ENCODE peak calls at places on chromosomes 4 and X, in six cellular contexts. O, R, J, F, E and Z are unnamed samples.

GRCh38 chr4:87406462-87406861 is 15.5 kb upstream of the HSD17B11 start:
- DNase-seq in O (no peak), R (no peak), J (no peak), F (no peak), E (no peak), Z (no peak)

GRCh38 chr4:23305026-23305425 is 584.8 kb downstream of the PPARGC1A start:
- DNase-seq in O (no peak), R (no peak), J (no peak), F (no peak), E (no peak), Z (peak)

GRCh38 chr4:10694151-10694825 is 9.7 kb upstream of the CLNK start:
- DNase-seq in O (no peak), R (peak), J (no peak), F (no peak), E (no peak), Z (peak)

GRCh38 chr4:10093801-10094552 is 22.6 kb downstream of the WDR1 start:
- DNase-seq in O (no peak), R (peak), J (no peak), F (no peak), E (no peak), Z (peak)

GRCh38 chr4:23934915-23935314 is 45.1 kb upstream of the PPARGC1A start:
- DNase-seq in O (no peak), R (peak), J (no peak), F (peak), E (no peak), Z (peak)

GRCh38 chr4:69088473-69088872 is 7.8 kb upstream of the UGT2B7 start:
- DNase-seq in O (no peak), R (no peak), J (no peak), F (no peak), E (no peak), Z (no peak)

GRCh38 chrX:44878780-44879179 is 5.8 kb downstream of the KDM6A start:
- DNase-seq in O (no peak), R (no peak), J (no peak), F (no peak), E (no peak), Z (no peak)

GRCh38 chr4:78332974-78333373 is 218.6 kb upstream of the ANXA3 start:
- DNase-seq in O (no peak), R (no peak), J (no peak), F (no peak), E (no peak), Z (no peak)

GRCh38 chr4:87037921-87038320 is 103.1 kb downstream of the AFF1 start:
- DNase-seq in O (no peak), R (no peak), J (no peak), F (no peak), E (no peak), Z (no peak)

GRCh38 chrX:23902419-23902818 is 5.3 kb downstream of the APOO start:
- DNase-seq in O (no peak), R (peak), J (no peak), F (peak), E (no peak), Z (peak)
- H3K23ac ChIP-seq in O (no peak), R (no peak), J (no peak), F (no peak), E (no peak), Z (no peak)

DNA sequence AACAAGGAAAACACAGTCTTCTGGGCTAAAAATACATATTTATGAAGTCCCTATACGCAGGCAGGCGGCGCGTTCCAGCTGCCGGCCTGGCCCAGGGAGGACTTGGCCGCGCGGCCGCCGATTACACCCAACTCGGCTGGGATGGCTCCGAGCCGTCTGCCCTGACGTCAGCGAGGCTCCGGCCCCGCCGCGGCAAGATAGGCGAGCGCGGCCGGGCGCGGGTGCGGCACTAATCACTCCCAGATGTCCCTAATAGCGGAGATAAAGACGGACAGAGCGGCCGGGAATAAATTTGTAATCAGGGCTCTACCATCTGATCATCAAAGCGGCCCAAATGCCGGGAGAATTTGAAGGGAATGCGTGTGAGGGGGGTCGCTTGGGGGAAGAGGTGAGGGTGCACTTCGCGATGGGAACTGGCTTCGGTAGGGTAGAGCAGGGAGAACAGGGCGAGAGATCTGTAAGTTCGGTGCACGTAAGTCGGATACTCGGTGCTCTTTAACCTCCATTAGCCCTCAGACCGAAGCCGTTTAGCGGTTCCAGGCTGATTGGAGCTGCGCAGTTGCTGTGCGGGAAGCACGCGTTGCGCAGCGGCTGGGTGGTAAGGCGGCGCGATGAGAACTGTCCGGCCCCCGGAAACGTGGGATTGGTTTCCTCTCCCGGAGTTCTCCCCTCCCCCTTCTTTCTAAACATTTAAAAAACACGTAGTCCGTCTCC is 7.7 kb downstream of the HAND2 start:
- DNase-seq in O (peak), R (peak), J (no peak), F (peak), E (no peak), Z (peak)
- H3K9ac ChIP-seq in O (no peak), R (peak), J (no peak), F (no peak), E (no peak), Z (peak)

GRCh38 chr4:152508386-152508785 is 27.5 kb downstream of the FBXW7 start:
- DNase-seq in O (no peak), R (no peak), J (no peak), F (no peak), E (no peak), Z (no peak)

GRCh38 chr4:152508818-152509217 is 27.1 kb downstream of the FBXW7 start:
- DNase-seq in O (no peak), R (no peak), J (no peak), F (no peak), E (no peak), Z (no peak)

GRCh38 chr4:152512483-152512882 is 23.4 kb downstream of the FBXW7 start:
- DNase-seq in O (no peak), R (no peak), J (no peak), F (no peak), E (no peak), Z (no peak)

GRCh38 chr4:152509595-152510209 is 26.2 kb downstream of the FBXW7 start:
- DNase-seq in O (no peak), R (no peak), J (no peak), F (no peak), E (no peak), Z (no peak)

DNA sequence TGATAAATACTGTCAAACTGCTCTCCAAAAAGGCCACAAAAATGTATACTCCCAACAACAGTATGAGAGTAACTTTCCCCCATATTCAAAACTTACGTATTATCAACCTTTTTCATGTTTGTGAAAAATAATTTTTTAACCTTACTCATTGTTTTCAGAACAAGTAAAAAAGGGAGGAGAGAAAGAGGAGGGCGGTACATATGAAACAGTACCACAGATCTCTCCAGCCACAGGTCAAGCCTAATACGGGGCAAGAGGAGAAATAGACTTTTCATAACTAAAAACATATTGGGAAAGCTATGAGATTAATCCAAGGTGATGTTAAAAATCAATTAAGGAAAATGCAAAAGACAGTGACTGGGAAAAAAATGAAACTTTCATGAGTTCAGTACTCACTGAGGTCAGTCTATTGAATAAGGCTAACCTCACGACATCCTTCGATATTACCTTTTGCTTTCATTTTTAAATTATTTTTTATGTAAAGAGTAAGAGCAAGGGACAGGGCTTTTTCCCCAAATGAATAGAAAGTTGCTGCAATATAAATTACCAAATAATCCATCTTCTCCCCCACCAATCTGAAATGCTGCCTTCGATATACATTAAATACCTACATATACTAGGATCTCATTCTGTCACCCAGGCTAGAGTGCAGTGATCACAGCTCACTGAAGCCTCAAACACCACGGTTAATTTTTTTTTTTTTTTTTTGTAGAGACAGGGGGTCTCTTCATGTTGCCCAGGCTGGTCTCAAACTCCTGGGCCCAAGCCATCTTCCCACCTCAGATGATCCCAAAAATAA is 25.3 kb downstream of the FBXW7 start:
- DNase-seq in O (no peak), R (no peak), J (no peak), F (no peak), E (no peak), Z (no peak)
- H2BK15ac ChIP-seq in O (no peak), R (no peak), J (no peak), F (no peak), E (no peak), Z (no peak)

DNA sequence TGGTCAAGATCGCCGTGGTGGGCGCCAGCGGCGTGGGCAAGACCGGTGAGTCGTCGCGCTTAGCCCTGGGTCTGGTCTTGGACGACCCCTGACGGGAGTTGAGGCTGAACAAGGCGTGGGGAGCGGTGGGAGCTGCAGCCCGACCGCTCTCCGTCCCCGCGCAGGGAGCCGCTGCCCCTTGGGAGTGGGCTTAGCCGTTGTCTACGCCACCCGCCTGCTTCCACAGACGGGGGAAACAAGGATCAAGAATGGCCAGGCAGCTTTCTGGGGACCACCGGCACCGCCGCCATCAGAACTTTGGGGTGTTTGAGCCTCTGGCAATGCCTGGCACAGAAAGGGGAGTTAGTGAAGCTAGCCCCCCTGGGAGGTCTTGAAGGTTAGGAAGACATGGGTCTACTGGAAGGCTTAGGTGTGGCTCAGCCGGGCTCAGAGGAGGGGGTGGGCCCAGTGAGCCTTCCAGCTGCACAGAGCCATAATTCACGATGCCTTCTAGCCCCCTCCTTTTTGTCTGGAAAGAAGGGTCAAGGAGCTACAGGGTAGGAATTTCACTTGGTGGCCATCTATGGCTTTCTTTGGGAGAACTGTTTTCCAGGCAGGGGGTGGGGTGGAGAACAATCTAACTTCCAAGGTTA is 604 bp downstream of the RASL11B start:
- DNase-seq in O (no peak), R (no peak), J (no peak), F (peak), E (no peak), Z (no peak)
- H3K23ac ChIP-seq in O (no peak), R (peak), J (no peak), F (peak), E (peak), Z (no peak)

GRCh38 chrX:14014526-14014925 is 15.2 kb downstream of the GEMIN8 start:
- DNase-seq in O (no peak), R (no peak), J (no peak), F (no peak), E (no peak), Z (no peak)

GRCh38 chrX:14015294-14015693 is 14.4 kb downstream of the GEMIN8 start:
- DNase-seq in O (no peak), R (no peak), J (no peak), F (no peak), E (no peak), Z (no peak)

GRCh38 chrX:14006489-14006888 is 23.2 kb downstream of the GEMIN8 start:
- DNase-seq in O (no peak), R (no peak), J (no peak), F (no peak), E (no peak), Z (no peak)

GRCh38 chrX:14013074-14013473 is 16.6 kb downstream of the GEMIN8 start:
- DNase-seq in O (no peak), R (no peak), J (no peak), F (no peak), E (no peak), Z (no peak)

GRCh38 chrX:14010566-14010965 is 19.1 kb downstream of the GEMIN8 start:
- DNase-seq in O (no peak), R (no peak), J (no peak), F (no peak), E (no peak), Z (no peak)
- H3K9ac ChIP-seq in O (no peak), R (no peak), J (no peak), F (no peak), E (no peak), Z (no peak)

DNA sequence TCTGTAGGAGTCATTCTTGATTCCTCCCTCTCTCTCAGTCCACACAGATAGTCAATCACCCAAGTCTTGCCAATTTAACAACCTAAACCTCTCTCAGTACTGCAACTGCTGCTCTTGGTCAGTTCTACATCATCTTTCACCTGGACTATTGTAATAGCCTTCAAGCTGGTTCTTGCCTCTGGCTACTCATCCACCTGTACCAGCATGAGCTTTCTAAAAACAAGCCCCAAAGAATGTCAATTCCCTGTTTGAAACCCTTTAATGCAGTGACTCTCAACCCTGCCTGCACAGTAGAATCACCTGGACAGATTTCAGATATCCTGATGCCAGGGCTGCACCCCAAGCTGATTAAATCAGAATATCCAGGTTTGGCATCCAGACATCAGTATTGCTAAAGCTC is 48.3 kb downstream of the VGLL1 start:
- DNase-seq in O (no peak), R (no peak), J (no peak), F (no peak), E (no peak), Z (no peak)
- H2BK15ac ChIP-seq in O (no peak), R (no peak), J (no peak), F (no peak), E (no peak), Z (no peak)

GRCh38 chr4:84319124-84319523 is 180.0 kb downstream of the NKX6-1 start:
- DNase-seq in O (no peak), R (peak), J (no peak), F (no peak), E (no peak), Z (no peak)
- H3K23ac ChIP-seq in O (no peak), R (no peak), J (no peak), F (no peak), E (no peak), Z (no peak)

GRCh38 chr4:80124246-80125211 is 51.5 kb upstream of the ANTXR2 start:
- DNase-seq in O (no peak), R (no peak), J (no peak), F (no peak), E (no peak), Z (no peak)
- H3K9ac ChIP-seq in O (no peak), R (no peak), J (no peak), F (no peak), E (no peak), Z (peak)

DNA sequence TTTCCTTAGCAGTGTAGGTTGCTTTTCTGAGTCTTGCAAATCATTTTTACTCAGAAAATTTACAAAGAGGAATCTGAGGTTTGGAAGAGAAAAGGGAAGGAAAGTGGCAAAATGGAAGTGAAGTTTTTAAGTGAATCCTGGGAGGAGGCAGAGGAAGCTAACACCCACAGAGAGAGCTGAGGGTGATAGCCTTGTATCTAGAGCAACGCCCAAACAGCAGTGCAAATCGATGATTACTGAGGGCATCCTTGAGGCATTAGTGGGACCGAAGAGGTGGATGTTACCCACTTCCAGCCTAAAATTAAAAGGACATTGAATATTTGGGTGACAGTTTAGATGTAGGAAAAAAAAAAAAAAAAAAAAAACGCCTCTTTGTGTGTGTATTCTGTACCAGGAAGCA is 31.8 kb downstream of the KLF3 start:
- DNase-seq in O (no peak), R (no peak), J (no peak), F (no peak), E (no peak), Z (no peak)
- H2BK15ac ChIP-seq in O (no peak), R (no peak), J (no peak), F (no peak), E (no peak), Z (no peak)

GRCh38 chr4:653831-654525 is 20.1 kb downstream of the ATP5ME start:
- DNase-seq in O (no peak), R (no peak), J (no peak), F (no peak), E (no peak), Z (no peak)
- H3K23ac ChIP-seq in O (no peak), R (no peak), J (no peak), F (no peak), E (peak), Z (no peak)